ENCODE peak calls at places on chromosomes 6 and 20, in seven cellular contexts. G, X, Y, J, C, P and I are unnamed samples.

GRCh38 chr6:87333591-87334181 is 4.6 kb upstream of the GJB7 start:
- DNase-seq in G (no peak), X (no peak), Y (no peak), J (peak; percentile 27), C (no peak), P (no peak), I (no peak)

GRCh38 chr20:45993197-45993951 is 15.3 kb upstream of the MMP9 start:
- DNase-seq in G (peak; percentile 50), X (no peak), Y (peak; percentile 88), J (no peak), C (no peak), P (no peak), I (no peak)

GRCh38 chr6:150204705-150205472 is 62.0 kb downstream of the PPP1R14C start:
- DNase-seq in G (no peak), X (no peak), Y (no peak), J (peak; percentile 35), C (no peak), P (no peak), I (no peak)

GRCh38 chr6:52416629-52417151 is 3.5 kb upstream of the EFHC1 start:
- DNase-seq in G (no peak), X (no peak), Y (peak; percentile 60), J (peak; percentile 26), C (no peak), P (no peak), I (no peak)

GRCh38 chr20:19130613-19130984 is 81.8 kb upstream of the SLC24A3 start:
- DNase-seq in G (no peak), X (no peak), Y (no peak), J (no peak), C (no peak), P (no peak), I (peak; percentile 45)

GRCh38 chr6:27251672-27252251 is 4.3 kb downstream of the PRSS16 start:
- DNase-seq in G (peak; percentile 92), X (peak; percentile 70), Y (peak; percentile 92), J (no peak), C (peak; percentile 56), P (no peak), I (no peak)

GRCh38 chr6:89079611-89080213 is 839 bp upstream of the PNRC1 start:
- DNase-seq in G (peak; percentile 55), X (peak; percentile 66), Y (no peak), J (peak; percentile 48), C (no peak), P (peak; percentile 61), I (peak; percentile 93)

GRCh38 chr6:71545905-71546304 is 257.3 kb downstream of the OGFRL1 start:
- DNase-seq in G (no peak), X (no peak), Y (no peak), J (no peak), C (no peak), P (no peak), I (no peak)

GRCh38 chr6:11900662-11901598 is 111.2 kb upstream of the HIVEP1 start:
- DNase-seq in G (no peak), X (no peak), Y (no peak), J (no peak), C (no peak), P (no peak), I (no peak)

GRCh38 chr6:25404693-25405169 is 125.6 kb downstream of the CARMIL1 start:
- DNase-seq in G (no peak), X (no peak), Y (no peak), J (no peak), C (no peak), P (no peak), I (no peak)

GRCh38 chr20:24675651-24676352 is 206.4 kb downstream of the SYNDIG1 start:
- DNase-seq in G (no peak), X (no peak), Y (no peak), J (no peak), C (no peak), P (no peak), I (no peak)

GRCh38 chr6:116101790-116102189 is 1.1 kb downstream of the NT5DC1 start:
- DNase-seq in G (no peak), X (no peak), Y (no peak), J (no peak), C (no peak), P (no peak), I (no peak)

GRCh38 chr6:166085498-166085897 is 82.2 kb downstream of the TBXT start:
- DNase-seq in G (no peak), X (no peak), Y (no peak), J (no peak), C (no peak), P (no peak), I (no peak)

GRCh38 chr20:24773751-24774201 is 175.3 kb upstream of the CST7 start:
- DNase-seq in G (no peak), X (no peak), Y (peak; percentile 73), J (no peak), C (no peak), P (no peak), I (no peak)

GRCh38 chr6:97524846-97525245 is 241.8 kb upstream of the MMS22L start:
- DNase-seq in G (no peak), X (no peak), Y (no peak), J (no peak), C (no peak), P (no peak), I (no peak)

GRCh38 chr20:2086177-2086979 is 15.2 kb upstream of the STK35 start:
- DNase-seq in G (no peak), X (no peak), Y (no peak), J (no peak), C (no peak), P (no peak), I (no peak)

GRCh38 chr6:139800837-139801236 is 426.4 kb upstream of the CITED2 start:
- DNase-seq in G (no peak), X (no peak), Y (no peak), J (no peak), C (no peak), P (no peak), I (no peak)

GRCh38 chr6:133132092-133132491 is 109.1 kb upstream of the EYA4 start:
- DNase-seq in G (no peak), X (no peak), Y (no peak), J (no peak), C (no peak), P (no peak), I (no peak)

GRCh38 chr6:80454197-80454596 is 347.7 kb downstream of the BCKDHB start:
- DNase-seq in G (no peak), X (no peak), Y (no peak), J (no peak), C (no peak), P (no peak), I (no peak)

GRCh38 chr6:39188577-39188976 is 40.7 kb downstream of the KCNK5 start:
- DNase-seq in G (peak; percentile 71), X (no peak), Y (no peak), J (no peak), C (no peak), P (no peak), I (no peak)

DNA sequence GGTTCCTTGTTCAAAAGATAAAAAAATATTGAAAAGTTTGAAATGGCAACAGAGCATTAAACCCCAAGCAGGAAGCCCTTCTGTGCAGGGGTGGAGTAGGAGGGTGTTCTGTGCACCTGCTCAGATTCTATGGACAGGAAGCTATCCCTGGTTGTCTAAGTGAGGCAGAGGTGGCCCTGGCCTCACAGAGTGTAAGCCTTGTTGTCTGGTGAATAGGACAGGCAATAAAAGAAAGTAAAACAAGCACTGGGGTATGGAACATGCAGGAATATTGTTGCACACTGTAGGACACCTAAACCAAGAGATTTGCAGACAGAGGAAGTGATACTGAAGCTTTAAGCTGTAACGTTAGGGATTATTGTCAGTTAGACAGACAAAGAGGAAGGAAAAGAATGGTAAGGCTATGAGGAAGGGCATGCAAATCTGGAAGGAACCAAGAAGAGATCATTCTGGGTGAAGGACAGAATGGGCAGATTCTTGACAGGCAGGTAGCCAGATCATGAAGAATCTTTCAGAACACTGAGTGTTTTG is 66.8 kb downstream of the TBC1D7 start:
- DNase-seq in G (no peak), X (no peak), Y (no peak), J (no peak), C (no peak), P (no peak), I (no peak)
- TF ChIP-seq POLR2A in G (no peak), X (no peak), Y (no peak), J (no peak), C (no peak), P (no peak), I (no peak)

DNA sequence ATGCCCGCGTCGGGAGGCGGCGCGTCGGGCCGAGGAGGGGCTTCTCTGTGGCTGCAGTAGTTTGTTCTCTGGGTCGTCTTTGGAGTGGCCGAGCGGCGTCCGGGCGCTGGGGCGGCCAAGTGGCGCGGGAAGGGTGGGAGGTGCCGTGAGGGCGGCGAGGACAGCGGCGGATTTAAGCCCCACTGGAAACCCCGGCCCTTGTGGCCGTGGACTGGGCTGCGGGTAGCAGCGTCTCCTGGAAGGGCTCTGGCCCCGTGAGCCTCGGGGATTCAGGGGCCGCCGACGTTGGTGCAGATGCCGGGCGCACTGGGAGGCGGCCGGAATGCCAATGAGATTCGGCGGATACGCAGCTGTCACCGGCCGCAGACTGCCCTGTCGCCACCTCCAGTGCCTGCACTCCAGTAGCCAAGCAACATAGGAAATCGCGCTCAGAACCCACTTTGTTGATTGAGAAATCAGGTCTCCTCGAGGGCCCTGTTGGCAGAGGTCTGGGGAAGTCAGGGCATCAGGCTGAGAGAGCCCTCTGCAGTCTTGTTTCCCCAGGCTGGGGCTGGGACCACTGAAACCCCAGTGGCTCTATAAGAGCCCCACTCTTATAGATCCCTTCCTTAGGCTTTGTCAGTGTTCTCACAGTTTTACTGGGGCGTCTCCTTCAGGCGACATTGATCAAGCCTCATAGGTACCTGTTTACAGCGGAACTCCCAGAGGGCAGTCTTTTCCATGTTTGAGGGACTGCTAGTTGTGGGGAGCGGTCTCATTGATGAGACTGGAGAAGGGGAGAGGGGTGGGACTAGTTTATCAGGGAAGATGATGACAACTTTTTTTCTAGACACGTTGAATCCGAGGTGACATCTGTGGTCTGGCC is 642 bp downstream of the GZF1 start:
- DNase-seq in G (no peak), X (no peak), Y (no peak), J (no peak), C (peak; percentile 39), P (peak; percentile 38), I (no peak)
- TF ChIP-seq POLR2A in G (no peak), X (no peak), Y (no peak), J (no peak), C (no peak), P (no peak), I (no peak)

GRCh38 chr6:131136021-131136847 is 967 bp downstream of the AKAP7 start:
- DNase-seq in G (no peak), X (no peak), Y (peak; percentile 17), J (no peak), C (no peak), P (peak; percentile 28), I (no peak)

GRCh38 chr6:131134950-131135243 is 370 bp upstream of the AKAP7 start:
- DNase-seq in G (no peak), X (no peak), Y (no peak), J (no peak), C (no peak), P (no peak), I (no peak)

GRCh38 chr6:131134220-131134831 is 941 bp upstream of the AKAP7 start:
- DNase-seq in G (no peak), X (no peak), Y (no peak), J (no peak), C (no peak), P (no peak), I (no peak)

GRCh38 chr6:131132360-131132759 is 2.9 kb upstream of the AKAP7 start:
- DNase-seq in G (no peak), X (no peak), Y (no peak), J (no peak), C (no peak), P (no peak), I (no peak)

GRCh38 chr6:131135244-131136020 is at the start of gene AKAP7:
- DNase-seq in G (peak; percentile 83), X (peak; percentile 85), Y (peak; percentile 74), J (peak; percentile 75), C (peak; percentile 55), P (peak; percentile 66), I (no peak)
- TF ChIP-seq POLR2A in G (no peak), X (peak; percentile 40), Y (peak; percentile 51), J (no peak), C (no peak), P (no peak), I (no peak)

GRCh38 chr20:49286689-49287551 is 9.1 kb upstream of the ZNFX1 start:
- DNase-seq in G (no peak), X (no peak), Y (peak; percentile 80), J (no peak), C (no peak), P (no peak), I (no peak)
- TF ChIP-seq POLR2A in G (no peak), X (no peak), Y (no peak), J (no peak), C (peak; percentile 72), P (no peak), I (no peak)